ENCODE peak calls at places on chromosome 4, in four cellular contexts. One of them, this sample, is unnamed. For H3K27me3, the result is how much of the 10 kb centered on the place peaks cover.

GRCh38 chr4:3762753-3763511 is 3.3 kb upstream of the ADRA2C start:
- DNase-seq in endothelial cell of umbilical vein: no peak
- DNase-seq in endodermal cell: no peak
- DNase-seq in pancreas: no peak
- DNase-seq in this sample: no peak

GRCh38 chr4:33054161-33054560 is 2334.0 kb downstream of the PCDH7 start:
- DNase-seq in pancreas: no peak
- DNase-seq in endothelial cell of umbilical vein: no peak
- DNase-seq in endodermal cell: no peak
- DNase-seq in this sample: no peak

GRCh38 chr4:48813984-48814383 is 16.9 kb upstream of the OCIAD1 start:
- DNase-seq in pancreas: no peak
- DNase-seq in endodermal cell: no peak
- DNase-seq in endothelial cell of umbilical vein: no peak
- DNase-seq in this sample: no peak

GRCh38 chr4:150283689-150284088 is 205.4 kb downstream of the DCLK2 start:
- DNase-seq in endothelial cell of umbilical vein: no peak
- DNase-seq in endodermal cell: no peak
- DNase-seq in pancreas: no peak
- DNase-seq in this sample: no peak

GRCh38 chr4:151658959-151659593 is 101.7 kb downstream of the GATB start:
- DNase-seq in endodermal cell: peak
- DNase-seq in endothelial cell of umbilical vein: peak
- DNase-seq in pancreas: no peak
- DNase-seq in this sample: no peak

GRCh38 chr4:20253799-20254409 is 2.2 kb downstream of the SLIT2 start:
- DNase-seq in endothelial cell of umbilical vein: peak
- DNase-seq in endodermal cell: peak
- DNase-seq in pancreas: peak
- DNase-seq in this sample: no peak

GRCh38 chr4:88058295-88058694 is 50.9 kb downstream of the PKD2 start:
- DNase-seq in endodermal cell: no peak
- DNase-seq in pancreas: no peak
- DNase-seq in endothelial cell of umbilical vein: no peak
- DNase-seq in this sample: no peak

GRCh38 chr4:45147866-45148265 is 421.5 kb upstream of the GNPDA2 start:
- DNase-seq in endothelial cell of umbilical vein: no peak
- DNase-seq in pancreas: no peak
- DNase-seq in endodermal cell: no peak
- DNase-seq in this sample: peak

GRCh38 chr4:184097240-184097619 is 120.4 kb downstream of the ENPP6 start:
- DNase-seq in pancreas: no peak
- DNase-seq in endodermal cell: peak
- DNase-seq in endothelial cell of umbilical vein: no peak
- DNase-seq in this sample: no peak

GRCh38 chr4:27666943-27667342 is 806.3 kb downstream of the STIM2 start:
- DNase-seq in endodermal cell: peak
- DNase-seq in pancreas: no peak
- DNase-seq in endothelial cell of umbilical vein: no peak
- DNase-seq in this sample: peak

GRCh38 chr4:48799157-48799556 is 19.1 kb upstream of the FRYL start:
- DNase-seq in pancreas: no peak
- DNase-seq in endothelial cell of umbilical vein: no peak
- DNase-seq in endodermal cell: no peak
- DNase-seq in this sample: no peak

GRCh38 chr4:99634742-99635360 is 22.8 kb downstream of the C4orf54 start:
- DNase-seq in endothelial cell of umbilical vein: no peak
- DNase-seq in pancreas: no peak
- DNase-seq in endodermal cell: no peak
- DNase-seq in this sample: peak

GRCh38 chr4:99636422-99636821 is 21.2 kb downstream of the C4orf54 start:
- DNase-seq in pancreas: no peak
- DNase-seq in endodermal cell: no peak
- DNase-seq in endothelial cell of umbilical vein: no peak
- DNase-seq in this sample: no peak

GRCh38 chr4:99635601-99636000 is 22.0 kb downstream of the C4orf54 start:
- DNase-seq in pancreas: no peak
- DNase-seq in endodermal cell: no peak
- DNase-seq in endothelial cell of umbilical vein: no peak
- DNase-seq in this sample: peak

GRCh38 chr4:99633772-99634171 is 23.9 kb downstream of the C4orf54 start:
- DNase-seq in pancreas: no peak
- DNase-seq in endothelial cell of umbilical vein: no peak
- DNase-seq in endodermal cell: no peak
- DNase-seq in this sample: peak

GRCh38 chr4:99637174-99637573 is 20.5 kb downstream of the C4orf54 start:
- DNase-seq in endodermal cell: no peak
- DNase-seq in endothelial cell of umbilical vein: no peak
- DNase-seq in pancreas: no peak
- DNase-seq in this sample: no peak
- H3K4me3 ChIP-seq in endodermal cell: no peak
- H3K4me3 ChIP-seq in endothelial cell of umbilical vein: no peak
- H3K4me3 ChIP-seq in pancreas: no peak
- H3K4me3 ChIP-seq in this sample: no peak

GRCh38 chr4:6356076-6356560 is 86.5 kb downstream of the WFS1 start:
- DNase-seq in endodermal cell: no peak
- DNase-seq in endothelial cell of umbilical vein: no peak
- DNase-seq in pancreas: no peak
- DNase-seq in this sample: no peak
- H3K27me3 ChIP-seq in endodermal cell: under half
- H3K27me3 ChIP-seq in endothelial cell of umbilical vein: under half
- H3K27me3 ChIP-seq in pancreas: under half
- H3K27me3 ChIP-seq in this sample: under half

DNA sequence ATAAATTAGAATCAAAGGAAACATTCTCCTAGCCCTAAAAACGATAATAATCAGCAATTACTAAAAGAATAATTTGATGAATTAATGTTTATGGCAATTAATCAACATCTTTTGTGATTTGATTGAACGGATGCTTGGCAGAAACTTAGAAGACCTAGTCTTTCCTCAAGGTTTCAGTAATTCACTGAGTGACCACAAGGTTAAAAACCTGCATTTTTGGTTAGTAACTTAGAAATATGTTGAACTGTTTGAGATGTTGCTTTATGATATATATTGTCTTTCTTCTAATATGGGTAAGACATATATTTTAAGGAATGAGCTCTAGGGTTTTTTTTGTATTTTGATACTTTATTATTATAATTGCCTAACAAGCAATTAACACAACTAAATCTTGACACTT is 793.0 kb upstream of the NDST4 start:
- DNase-seq in pancreas: no peak
- DNase-seq in endodermal cell: no peak
- DNase-seq in endothelial cell of umbilical vein: no peak
- DNase-seq in this sample: no peak
- TF ChIP-seq CTCF in pancreas: no peak
- TF ChIP-seq CTCF in endodermal cell: peak
- TF ChIP-seq CTCF in endothelial cell of umbilical vein: no peak
- TF ChIP-seq CTCF in this sample: no peak

DNA sequence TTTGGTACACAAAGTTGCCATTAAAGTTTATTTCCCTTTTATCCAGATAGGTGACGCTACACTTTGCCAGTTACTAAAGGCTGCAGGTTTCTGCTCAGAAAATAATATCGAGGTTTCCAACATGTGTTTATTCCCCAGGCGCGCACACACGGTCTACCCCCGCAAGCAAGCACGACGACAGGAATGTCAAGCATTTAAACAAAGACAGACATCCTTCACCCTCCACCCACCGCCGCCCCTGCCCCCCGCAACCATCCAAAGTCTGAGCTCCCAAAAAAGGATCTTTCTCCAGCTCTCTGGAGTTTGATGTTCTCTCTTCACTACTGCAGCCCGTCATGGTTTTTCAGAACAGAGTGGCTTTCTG is 1.3 kb upstream of the PCDH7 start:
- DNase-seq in endodermal cell: no peak
- DNase-seq in endothelial cell of umbilical vein: peak
- DNase-seq in pancreas: no peak
- DNase-seq in this sample: peak
- H3K4me3 ChIP-seq in endodermal cell: peak
- H3K4me3 ChIP-seq in endothelial cell of umbilical vein: peak
- H3K4me3 ChIP-seq in pancreas: no peak
- H3K4me3 ChIP-seq in this sample: peak

This sample was measured in bronchial epithelial cell.